ENCODE peak calls at places on chromosomes 11 and 22, in nine cellular contexts. A is globus pallidus; K is stimulated activated CD4-positive, alpha-beta T cell treated with anti-CD3 and anti-CD28 coated beads, Interleukin-2, amount 100 ng/mL, for 48 hours; O is neural crest cell; S is GM12864; Y is IMR-90; E is ureter; U is putamen; Q is midbrain. V is an unnamed sample.

GRCh38 chr11:57647960-57648776 is 1.5 kb downstream of the YPEL4 start:
- DNase-seq in U (no peak), Q (no peak), E (no peak), K (no peak), S (no peak), Y (no peak), O (no peak), A (no peak), V (no peak)

GRCh38 chr11:86136542-86136941 is 67.7 kb upstream of the PICALM start:
- DNase-seq in U (no peak), K (no peak), Q (peak), Y (no peak), E (no peak), A (no peak), O (no peak), S (no peak), V (no peak)

GRCh38 chr11:94623120-94623735 is 56.1 kb downstream of the PIWIL4 start:
- DNase-seq in Y (peak), U (no peak), A (peak), Q (peak), O (peak), K (peak), E (peak), S (peak), V (no peak)

GRCh38 chr22:36982136-36982535 is 37.1 kb downstream of the TST start:
- DNase-seq in U (no peak), Y (no peak), S (no peak), Q (no peak), E (no peak), K (no peak), O (no peak), A (no peak), V (no peak)

GRCh38 chr11:106697058-106697457 is 321.2 kb downstream of the GUCY1A2 start:
- DNase-seq in S (no peak), U (peak), Y (peak), K (no peak), O (no peak), Q (no peak), E (no peak), A (no peak), V (no peak)

GRCh38 chr11:19244621-19245020 is 3.9 kb upstream of the E2F8 start:
- DNase-seq in Y (no peak), U (no peak), E (peak), Q (no peak), S (no peak), A (no peak), O (no peak), K (no peak), V (no peak)

GRCh38 chr11:57482782-57483569 is 22.6 kb downstream of the RTN4RL2 start:
- DNase-seq in Y (peak), S (no peak), E (no peak), O (peak), Q (no peak), K (peak), A (no peak), U (no peak), V (no peak)

GRCh38 chr22:37745548-37746365 is 48.9 kb downstream of the TRIOBP start:
- DNase-seq in U (peak), E (peak), Y (peak), Q (peak), S (peak), K (peak), O (peak), A (peak), V (peak)

GRCh38 chr11:61738776-61739175 is 13.7 kb upstream of the MYRF start:
- DNase-seq in Y (no peak), E (no peak), Q (no peak), K (no peak), A (no peak), U (no peak), S (no peak), O (no peak), V (no peak)

GRCh38 chr22:26139320-26139719 is 29.9 kb upstream of the SEZ6L start:
- DNase-seq in U (peak), E (no peak), O (no peak), Y (no peak), K (no peak), Q (peak), A (peak), S (no peak), V (no peak)

GRCh38 chr11:31798057-31799035 is 12.8 kb downstream of the PAX6 start:
- DNase-seq in Y (no peak), A (no peak), K (no peak), U (no peak), E (no peak), O (no peak), Q (no peak), S (no peak), V (no peak)

GRCh38 chr22:33327348-33327860 is 269.2 kb upstream of the SYN3 start:
- DNase-seq in S (no peak), U (no peak), K (no peak), Y (no peak), Q (no peak), E (no peak), O (no peak), A (no peak), V (no peak)

GRCh38 chr22:37749831-37750595 is 53.2 kb downstream of the TRIOBP start:
- DNase-seq in E (peak), Q (no peak), A (no peak), U (no peak), K (no peak), S (no peak), O (no peak), Y (peak), V (no peak)

GRCh38 chr22:36318442-36318841 is 65.5 kb downstream of the APOL1 start:
- DNase-seq in A (no peak), Y (no peak), E (no peak), Q (no peak), K (no peak), U (no peak), O (no peak), S (no peak), V (no peak)

GRCh38 chr22:24977370-24978230 is 25.1 kb downstream of the KIAA1671 start:
- DNase-seq in Y (no peak), Q (no peak), E (peak), U (no peak), A (no peak), K (no peak), O (no peak), S (no peak), V (peak)

GRCh38 chr11:36376888-36377758 is 81.0 kb downstream of the PRR5L start:
- DNase-seq in O (peak), S (no peak), E (peak), U (peak), K (peak), Q (peak), A (peak), Y (peak), V (no peak)

GRCh38 chr22:20206709-20207215 is 55.9 kb upstream of the CCDC188 start:
- DNase-seq in Q (no peak), U (no peak), K (no peak), E (no peak), O (no peak), Y (peak), A (no peak), S (no peak), V (no peak)

GRCh38 chr11:110409174-110409573 is 20.6 kb upstream of the FDX1 start:
- DNase-seq in O (no peak), A (no peak), S (no peak), Y (peak), Q (no peak), U (no peak), E (no peak), K (no peak), V (no peak)

GRCh38 chr22:17086301-17086700 is 1.5 kb downstream of the IL17RA start:
- DNase-seq in Q (no peak), E (peak), S (no peak), U (no peak), Y (no peak), A (no peak), K (no peak), O (no peak), V (peak)

GRCh38 chr11:6022954-6023353 is 7.6 kb downstream of the OR56A1 start:
- DNase-seq in E (no peak), S (peak), U (peak), Y (peak), Q (peak), O (no peak), A (peak), K (no peak), V (no peak)

GRCh38 chr11:109192864-109193263 is 229.1 kb upstream of the C11orf87 start:
- DNase-seq in U (no peak), A (no peak), K (no peak), Y (no peak), E (no peak), O (no peak), S (no peak), Q (no peak), V (no peak)

GRCh38 chr11:123356539-123356938 is 73.5 kb upstream of the GRAMD1B start:
- DNase-seq in U (no peak), O (no peak), Y (no peak), K (no peak), S (no peak), A (no peak), E (no peak), Q (no peak), V (no peak)

GRCh38 chr22:19812910-19813309 is 41.8 kb downstream of the GNB1L start:
- DNase-seq in E (no peak), Q (no peak), Y (no peak), U (no peak), K (no peak), A (no peak), S (no peak), O (no peak), V (peak)

GRCh38 chr11:128342511-128343133 is 244.7 kb downstream of the ETS1 start:
- DNase-seq in E (no peak), K (no peak), O (no peak), U (no peak), Y (peak), Q (no peak), S (peak), A (no peak), V (no peak)

GRCh38 chr11:117520201-117520600 is 192.5 kb downstream of the CEP164 start:
- DNase-seq in Q (no peak), Y (no peak), O (no peak), U (no peak), E (no peak), A (no peak), S (no peak), K (no peak), V (no peak)

GRCh38 chr22:19565382-19565902 is 41.2 kb upstream of the CLDN5 start:
- DNase-seq in E (no peak), A (no peak), Y (no peak), S (no peak), O (no peak), K (no peak), Q (no peak), U (no peak), V (no peak)

GRCh38 chr11:7020183-7020917 is at the start of the genes NLRP14 and ZNF214:
- DNase-seq in S (peak), Y (peak), U (peak), E (peak), K (no peak), A (peak), O (peak), Q (peak), V (peak)

GRCh38 chr11:11849127-11849746 is 7.5 kb downstream of the USP47 start:
- DNase-seq in Y (peak), U (peak), E (peak), S (no peak), K (peak), Q (peak), O (peak), A (peak), V (no peak)

GRCh38 chr11:86790073-86790727 is 10.1 kb upstream of the PRSS23 start:
- DNase-seq in S (no peak), Q (no peak), O (no peak), A (no peak), Y (no peak), K (no peak), E (no peak), U (no peak), V (no peak)

GRCh38 chr22:29080061-29080975 is 7.5 kb downstream of the KREMEN1 start:
- DNase-seq in A (no peak), E (no peak), Q (no peak), K (no peak), S (no peak), U (no peak), O (no peak), Y (no peak), V (no peak)

GRCh38 chr11:128725630-128726461 is 32.0 kb downstream of the FLI1 start:
- DNase-seq in Y (peak), K (no peak), A (peak), S (peak), E (no peak), O (no peak), Q (peak), U (no peak), V (no peak)

GRCh38 chr11:96155627-96156378 is 187.2 kb downstream of the MAML2 start:
- DNase-seq in E (peak), U (peak), S (peak), Q (peak), Y (peak), A (peak), K (peak), O (no peak), V (peak)

GRCh38 chr11:74592063-74592440 is 330 bp upstream of the POLD3 start:
- DNase-seq in Y (peak), K (no peak), S (no peak), E (no peak), Q (peak), A (no peak), O (no peak), U (no peak), V (no peak)

GRCh38 chr11:63567044-63567840 is 4.1 kb upstream of the PLAAT2 start:
- DNase-seq in Q (no peak), Y (peak), O (no peak), U (no peak), E (no peak), S (peak), A (no peak), K (no peak), V (no peak)

GRCh38 chr22:43392385-43392989 is 19.3 kb upstream of the MPPED1 start:
- DNase-seq in K (no peak), Q (no peak), S (no peak), Y (no peak), O (no peak), E (no peak), A (no peak), U (no peak), V (no peak)

GRCh38 chr22:40111451-40111850 is 66.3 kb upstream of the TNRC6B start:
- DNase-seq in A (no peak), K (no peak), Q (no peak), O (no peak), U (peak), S (no peak), Y (no peak), E (no peak), V (no peak)

GRCh38 chr11:35515224-35515623 is 10.2 kb downstream of the PAMR1 start:
- DNase-seq in Q (no peak), A (no peak), E (no peak), K (no peak), S (no peak), Y (peak), O (no peak), U (no peak), V (no peak)

GRCh38 chr11:75786101-75786736 is 17.6 kb downstream of the DGAT2 start:
- DNase-seq in K (no peak), Q (no peak), S (no peak), O (no peak), U (no peak), E (peak), Y (no peak), A (no peak), V (no peak)

V was measured in coronary artery.